ENCODE peak calls at places on chromosomes 1 and 21, in eight cellular contexts. C is LNCaP clone FGC, K is HL-60, H is choroid plexus epithelial cell, L is A549, S is AG04450, Z is kidney epithelial cell, X is AG10803. O is an unnamed sample.

GRCh38 chr1:217088521-217089221 is 365.4 kb upstream of the ESRRG start:
- DNase-seq in C (no peak), K (no peak), H (peak), L (no peak), S (no peak), Z (no peak), X (peak), O (no peak)

GRCh38 chr1:223423641-223424233 is 30.5 kb downstream of the CCDC185 start:
- DNase-seq in C (no peak), K (no peak), H (no peak), L (no peak), S (no peak), Z (no peak), X (peak), O (no peak)

GRCh38 chr1:3391711-3392110 is 62.8 kb upstream of the ARHGEF16 start:
- DNase-seq in C (no peak), K (no peak), H (no peak), L (no peak), S (no peak), Z (no peak), X (no peak), O (no peak)

GRCh38 chr1:53254011-53254640 is 15.8 kb upstream of the MAGOH start:
- DNase-seq in C (no peak), K (no peak), H (peak), L (no peak), S (peak), Z (no peak), X (peak), O (peak)

GRCh38 chr1:167776151-167776550 is 54.4 kb downstream of the MPZL1 start:
- DNase-seq in C (no peak), K (no peak), H (peak), L (no peak), S (peak), Z (no peak), X (peak), O (no peak)

GRCh38 chr21:42156690-42157605 is 62.0 kb upstream of the ABCG1 start:
- DNase-seq in C (peak), K (no peak), H (peak), L (no peak), S (no peak), Z (no peak), X (no peak), O (peak)

GRCh38 chr21:42097860-42098259 is 26.7 kb downstream of the UMODL1 start:
- DNase-seq in C (peak), K (peak), H (peak), L (peak), S (peak), Z (peak), X (peak), O (peak)

GRCh38 chr1:84442256-84442655 is 36.8 kb upstream of the RPF1 start:
- DNase-seq in C (peak), K (peak), H (peak), L (peak), S (peak), Z (peak), X (peak), O (peak)

GRCh38 chr1:189657131-189657530 is 820.5 kb downstream of the BRINP3 start:
- DNase-seq in C (no peak), K (no peak), H (no peak), L (no peak), S (no peak), Z (no peak), X (no peak), O (no peak)

GRCh38 chr1:150516616-150517015 is 1.1 kb downstream of the FALEC start:
- DNase-seq in C (no peak), K (no peak), H (peak), L (peak), S (no peak), Z (no peak), X (no peak), O (peak)
- H3K4me3 ChIP-seq in C (peak), K (no peak), H (peak), L (peak), S (peak), Z (no peak), X (no peak), O (no peak)

GRCh38 chr1:102098081-102098480 is 101.4 kb upstream of the OLFM3 start:
- DNase-seq in C (no peak), K (no peak), H (no peak), L (no peak), S (no peak), Z (no peak), X (no peak), O (no peak)

GRCh38 chr1:102100666-102101065 is 103.9 kb upstream of the OLFM3 start:
- DNase-seq in C (no peak), K (no peak), H (no peak), L (no peak), S (no peak), Z (no peak), X (no peak), O (no peak)

GRCh38 chr1:102098536-102098935 is 101.8 kb upstream of the OLFM3 start:
- DNase-seq in C (no peak), K (no peak), H (no peak), L (no peak), S (no peak), Z (no peak), X (no peak), O (no peak)

GRCh38 chr1:102102276-102102780 is 105.6 kb upstream of the OLFM3 start:
- DNase-seq in C (no peak), K (no peak), H (no peak), L (no peak), S (no peak), Z (no peak), X (no peak), O (no peak)

DNA sequence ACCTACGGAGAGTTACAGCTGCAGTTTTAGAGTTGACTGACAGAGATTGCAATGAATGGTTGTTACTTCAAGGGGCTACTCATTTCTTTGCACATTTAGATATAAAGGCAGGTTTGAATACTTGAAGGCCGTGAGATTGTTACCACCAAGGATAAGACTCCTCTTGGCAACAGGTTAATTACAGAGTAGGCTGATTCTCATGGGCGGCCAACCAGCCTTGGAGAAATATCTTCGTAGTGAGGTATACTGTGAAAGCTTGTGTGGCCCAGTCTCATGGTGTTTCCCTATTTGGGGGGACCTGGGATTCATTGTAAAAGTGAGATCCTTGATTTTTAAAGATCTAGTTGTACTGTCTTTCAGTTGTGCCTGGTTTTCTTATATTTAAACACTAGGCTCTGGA is 103.2 kb upstream of the OLFM3 start:
- DNase-seq in C (no peak), K (no peak), H (no peak), L (no peak), S (no peak), Z (peak), X (no peak), O (no peak)
- TF ChIP-seq CTCF in C (no peak), K (no peak), H (no peak), L (no peak), S (no peak), Z (no peak), X (no peak), O (no peak)

DNA sequence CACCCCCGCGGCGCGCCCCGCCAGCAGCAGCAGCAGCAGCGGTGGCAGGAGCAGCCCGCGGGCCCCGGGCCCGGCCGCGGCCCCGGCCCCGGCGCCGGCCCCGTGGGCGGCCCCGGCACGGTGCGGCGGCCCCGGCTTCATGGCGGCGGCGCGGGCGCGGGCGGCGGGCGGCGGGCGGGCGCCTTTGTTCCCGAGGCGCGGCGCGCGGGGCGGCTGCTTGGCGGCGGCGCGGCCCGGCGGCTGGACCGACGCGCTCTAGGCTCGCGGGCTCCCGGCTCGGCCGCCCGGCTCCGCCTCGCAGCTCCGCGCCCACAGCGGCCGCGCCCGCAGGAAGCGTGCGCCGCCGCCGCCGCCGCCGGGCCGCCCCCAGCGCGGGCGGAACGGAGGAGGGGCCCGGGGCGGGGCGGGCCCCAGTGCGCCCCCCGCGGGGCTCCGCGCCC is at the start of gene SDC3:
- DNase-seq in C (no peak), K (no peak), H (no peak), L (no peak), S (no peak), Z (no peak), X (peak), O (peak)
- H3K4me3 ChIP-seq in C (peak), K (no peak), H (peak), L (peak), S (peak), Z (peak), X (peak), O (peak)

GRCh38 chr21:15278279-15278678 is 213.5 kb upstream of the NRIP1 start:
- DNase-seq in C (no peak), K (no peak), H (peak), L (no peak), S (no peak), Z (no peak), X (no peak), O (no peak)
- TF ChIP-seq CTCF in C (no peak), K (no peak), H (no peak), L (no peak), S (no peak), Z (no peak), X (no peak), O (no peak)

GRCh38 chr1:41677586-41677985 is 193.1 kb upstream of the EDN2 start:
- DNase-seq in C (no peak), K (no peak), H (no peak), L (no peak), S (no peak), Z (no peak), X (no peak), O (no peak)
- H3K4me3 ChIP-seq in C (no peak), K (no peak), H (no peak), L (no peak), S (no peak), Z (no peak), X (no peak), O (no peak)

GRCh38 chr1:157551694-157552693 is at the start of gene FCRL5:
- DNase-seq in C (no peak), K (no peak), H (no peak), L (no peak), S (no peak), Z (no peak), X (no peak), O (no peak)
- TF ChIP-seq CTCF in C (no peak), K (no peak), H (no peak), L (no peak), S (no peak), Z (no peak), X (no peak), O (no peak)

GRCh38 chr1:246569248-246570238 is 3.3 kb downstream of the CNST start:
- DNase-seq in C (no peak), K (no peak), H (no peak), L (no peak), S (no peak), Z (no peak), X (peak), O (peak)
- H3K4me3 ChIP-seq in C (no peak), K (no peak), H (no peak), L (no peak), S (no peak), Z (no peak), X (peak), O (no peak)

DNA sequence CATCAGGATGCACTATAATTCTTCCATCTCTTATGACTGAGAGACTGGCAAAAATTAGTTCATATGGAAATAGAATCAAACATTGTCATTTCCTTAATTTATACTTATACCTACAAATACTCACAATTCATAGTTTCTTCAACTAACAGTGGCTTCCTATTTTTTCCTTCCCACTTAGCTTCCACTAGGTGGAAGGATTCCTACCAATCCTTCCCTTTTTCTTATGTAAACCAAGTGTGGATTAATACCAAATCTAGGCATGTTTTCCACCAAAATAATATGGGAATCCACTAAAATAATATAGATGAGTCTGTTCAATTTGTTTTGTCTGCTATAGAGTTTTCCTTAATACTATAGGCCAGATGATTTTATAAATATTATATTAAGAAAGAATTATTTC is 1537.1 kb downstream of the PLA2G4A start:
- DNase-seq in C (no peak), K (no peak), H (peak), L (no peak), S (no peak), Z (no peak), X (no peak), O (no peak)
- TF ChIP-seq CTCF in C (no peak), K (no peak), H (no peak), L (no peak), S (no peak), Z (no peak), X (no peak), O (no peak)

GRCh38 chr1:180912801-180913616 is at the start of gene KIAA1614:
- DNase-seq in C (no peak), K (peak), H (peak), L (no peak), S (no peak), Z (no peak), X (peak), O (peak)
- H3K4me3 ChIP-seq in C (no peak), K (peak), H (peak), L (peak), S (peak), Z (peak), X (peak), O (peak)